ENCODE peak calls at places on chromosomes 16 and 17, in nine cellular contexts. C, K, P, X, L, H, F, W and Y are unnamed samples.

GRCh38 chr16:66324785-66325184 is 41.7 kb upstream of the CDH5 start:
- DNase-seq in C (no peak), K (no peak), P (no peak), X (no peak), L (no peak), H (peak), F (no peak), W (no peak), Y (no peak)

GRCh38 chr16:86964846-86965245 is 352.3 kb downstream of the C16orf95 start:
- DNase-seq in C (no peak), K (no peak), P (no peak), X (no peak), L (no peak), H (no peak), F (no peak), W (no peak), Y (no peak)

GRCh38 chr17:50169121-50169764 is 3.4 kb downstream of the SGCA start:
- DNase-seq in C (no peak), K (peak), P (no peak), X (no peak), L (peak), H (peak), F (peak), W (peak), Y (no peak)

GRCh38 chr17:27575912-27576252 is 55.1 kb upstream of the LGALS9 start:
- DNase-seq in C (no peak), K (no peak), P (no peak), X (no peak), L (no peak), H (no peak), F (no peak), W (no peak), Y (no peak)

GRCh38 chr17:8175795-8176196 is 384 bp downstream of the TMEM107 start:
- DNase-seq in C (no peak), K (no peak), P (no peak), X (no peak), L (peak), H (no peak), F (no peak), W (no peak), Y (no peak)

GRCh38 chr16:78274771-78275170 is 175.3 kb downstream of the WWOX start:
- DNase-seq in C (no peak), K (no peak), P (no peak), X (no peak), L (no peak), H (no peak), F (no peak), W (no peak), Y (no peak)

GRCh38 chr17:55660171-55660886 is 62.3 kb downstream of the TMEM100 start:
- DNase-seq in C (no peak), K (no peak), P (no peak), X (no peak), L (no peak), H (peak), F (no peak), W (no peak), Y (no peak)

GRCh38 chr17:59829217-59830006 is 63.3 kb downstream of the TUBD1 start:
- DNase-seq in C (no peak), K (no peak), P (no peak), X (no peak), L (no peak), H (peak), F (no peak), W (peak), Y (peak)

GRCh38 chr17:56629450-56630187 is 36.1 kb downstream of the NOG start:
- DNase-seq in C (no peak), K (no peak), P (no peak), X (no peak), L (no peak), H (no peak), F (no peak), W (no peak), Y (no peak)

GRCh38 chr16:17578921-17579876 is 108.4 kb upstream of the XYLT1 start:
- DNase-seq in C (no peak), K (peak), P (peak), X (no peak), L (peak), H (peak), F (peak), W (no peak), Y (no peak)

GRCh38 chr17:72677108-72677507 is 415.4 kb downstream of the SLC39A11 start:
- DNase-seq in C (no peak), K (no peak), P (no peak), X (no peak), L (no peak), H (no peak), F (no peak), W (no peak), Y (no peak)

GRCh38 chr17:76408037-76408849 is 23.8 kb downstream of the SPHK1 start:
- DNase-seq in C (peak), K (peak), P (peak), X (no peak), L (peak), H (peak), F (peak), W (no peak), Y (no peak)

GRCh38 chr17:31512104-31512740 is 120.7 kb downstream of the RAB11FIP4 start:
- DNase-seq in C (no peak), K (no peak), P (no peak), X (no peak), L (no peak), H (no peak), F (no peak), W (no peak), Y (no peak)

GRCh38 chr16:81601008-81601428 is 156.4 kb downstream of the CMIP start:
- DNase-seq in C (no peak), K (no peak), P (no peak), X (no peak), L (no peak), H (peak), F (no peak), W (no peak), Y (no peak)

GRCh38 chr16:4059969-4060368 is 56.3 kb downstream of the ADCY9 start:
- DNase-seq in C (no peak), K (no peak), P (no peak), X (no peak), L (no peak), H (peak), F (no peak), W (no peak), Y (no peak)

GRCh38 chr17:55384833-55385232 is 36.8 kb downstream of the MMD start:
- DNase-seq in C (no peak), K (no peak), P (no peak), X (no peak), L (no peak), H (no peak), F (no peak), W (no peak), Y (no peak)

GRCh38 chr17:12667299-12667958 is 1.7 kb downstream of the MYOCD start:
- DNase-seq in C (no peak), K (no peak), P (no peak), X (no peak), L (peak), H (peak), F (no peak), W (no peak), Y (peak)

GRCh38 chr16:582614-583331 is 7.1 kb upstream of the RAB40C start:
- DNase-seq in C (no peak), K (no peak), P (no peak), X (no peak), L (no peak), H (no peak), F (no peak), W (no peak), Y (no peak)

GRCh38 chr17:9971991-9972390 is 66.9 kb upstream of the RCVRN start:
- DNase-seq in C (no peak), K (no peak), P (no peak), X (peak), L (peak), H (no peak), F (no peak), W (no peak), Y (no peak)

GRCh38 chr17:17774009-17774881 is 62.5 kb downstream of the SREBF1 start:
- DNase-seq in C (no peak), K (no peak), P (no peak), X (peak), L (peak), H (peak), F (no peak), W (no peak), Y (no peak)

GRCh38 chr17:63450551-63450950 is 4.4 kb upstream of the CYB561 start:
- DNase-seq in C (no peak), K (no peak), P (no peak), X (no peak), L (no peak), H (peak), F (no peak), W (no peak), Y (no peak)

GRCh38 chr17:27631897-27632725 is 1.1 kb downstream of the LGALS9 start:
- DNase-seq in C (no peak), K (no peak), P (no peak), X (no peak), L (peak), H (no peak), F (no peak), W (no peak), Y (no peak)

GRCh38 chr16:67186550-67186950 is 2.8 kb upstream of the MATCAP1 start:
- DNase-seq in C (no peak), K (no peak), P (no peak), X (no peak), L (no peak), H (no peak), F (no peak), W (no peak), Y (peak)

GRCh38 chr17:71409712-71410111 is 711.1 kb upstream of the SOX9 start:
- DNase-seq in C (no peak), K (no peak), P (no peak), X (no peak), L (no peak), H (no peak), F (no peak), W (no peak), Y (no peak)

GRCh38 chr17:76744747-76745146 is 6.8 kb downstream of the MFSD11 start:
- DNase-seq in C (no peak), K (no peak), P (no peak), X (no peak), L (no peak), H (no peak), F (no peak), W (no peak), Y (no peak)

GRCh38 chr17:20263595-20263994 is 203.7 kb downstream of the LGALS9B start:
- DNase-seq in C (no peak), K (no peak), P (no peak), X (no peak), L (no peak), H (peak), F (no peak), W (no peak), Y (no peak)

GRCh38 chr17:63834431-63835166 is 7.1 kb upstream of the FTSJ3 start:
- DNase-seq in C (peak), K (peak), P (no peak), X (no peak), L (no peak), H (peak), F (peak), W (peak), Y (no peak)

GRCh38 chr17:76314392-76315227 is 6.5 kb upstream of the QRICH2 start:
- DNase-seq in C (no peak), K (no peak), P (no peak), X (no peak), L (no peak), H (peak), F (no peak), W (no peak), Y (no peak)

GRCh38 chr16:66383551-66383950 is 17.1 kb downstream of the CDH5 start:
- DNase-seq in C (no peak), K (no peak), P (no peak), X (no peak), L (no peak), H (no peak), F (no peak), W (no peak), Y (no peak)

GRCh38 chr17:66716236-66717026 is 118.5 kb upstream of the CACNG5 start:
- DNase-seq in C (no peak), K (no peak), P (no peak), X (no peak), L (no peak), H (peak), F (no peak), W (no peak), Y (no peak)

GRCh38 chr17:14690704-14691103 is 389.8 kb downstream of the HS3ST3B1 start:
- DNase-seq in C (no peak), K (no peak), P (no peak), X (no peak), L (no peak), H (no peak), F (no peak), W (no peak), Y (no peak)